ENCODE peak calls at places on chromosome 9, in ten cellular contexts. D is astrocyte of the hippocampus, K is amniotic epithelial cell, G is HuH-7, I is GM03348, R is sigmoid colon, F is Karpas-422, Z is astrocyte of the spinal cord, B is cerebellar cortex, X is NCI-H2081. P is an unnamed sample.

GRCh38 chr9:33436445-33436844 is 10.9 kb downstream of the AQP3 start:
- DNase-seq in D (no peak), K (no peak), G (no peak), I (no peak), R (no peak), F (no peak), Z (no peak), B (no peak), X (no peak), P (no peak)

GRCh38 chr9:133113163-133113927 is 7.7 kb downstream of the RALGDS start:
- DNase-seq in D (peak), K (peak), G (no peak), I (peak), R (peak), F (no peak), Z (peak), B (no peak), X (no peak), P (no peak)

GRCh38 chr9:123354806-123355508 is 1.0 kb upstream of the CRB2 start:
- DNase-seq in D (no peak), K (no peak), G (no peak), I (no peak), R (no peak), F (no peak), Z (no peak), B (no peak), X (no peak), P (no peak)

GRCh38 chr9:126722252-126722921 is 82.5 kb upstream of the ZBTB43 start:
- DNase-seq in D (peak), K (peak), G (peak), I (peak), R (peak), F (peak), Z (peak), B (peak), X (peak), P (peak)

GRCh38 chr9:68637020-68637419 is 68.0 kb upstream of the PIP5K1B start:
- DNase-seq in D (no peak), K (no peak), G (no peak), I (no peak), R (no peak), F (no peak), Z (no peak), B (no peak), X (peak), P (no peak)

GRCh38 chr9:29044959-29045358 is 1471.7 kb upstream of the C9orf72 start:
- DNase-seq in D (peak), K (peak), G (no peak), I (no peak), R (no peak), F (no peak), Z (no peak), B (no peak), X (no peak), P (peak)

GRCh38 chr9:121474225-121474947 is 25.3 kb downstream of the GGTA1 start:
- DNase-seq in D (no peak), K (no peak), G (no peak), I (no peak), R (peak), F (no peak), Z (no peak), B (no peak), X (no peak), P (no peak)

GRCh38 chr9:126417007-126417406 is 90.4 kb downstream of the MVB12B start:
- DNase-seq in D (no peak), K (no peak), G (no peak), I (no peak), R (no peak), F (no peak), Z (no peak), B (no peak), X (peak), P (no peak)

GRCh38 chr9:89137548-89138462 is 40.8 kb downstream of the SHC3 start:
- DNase-seq in D (peak), K (peak), G (no peak), I (peak), R (peak), F (no peak), Z (peak), B (no peak), X (no peak), P (peak)

GRCh38 chr9:131627846-131628820 is 82.8 kb downstream of the PRRT1B start:
- DNase-seq in D (peak), K (peak), G (no peak), I (no peak), R (no peak), F (no peak), Z (peak), B (no peak), X (no peak), P (peak)

GRCh38 chr9:112487008-112487798 is 576 bp downstream of the KIAA1958 start:
- DNase-seq in D (peak), K (no peak), G (peak), I (peak), R (peak), F (peak), Z (peak), B (peak), X (peak), P (peak)

GRCh38 chr9:121299467-121300282 is 31.7 kb downstream of the GSN start:
- DNase-seq in D (peak), K (no peak), G (peak), I (peak), R (peak), F (no peak), Z (no peak), B (no peak), X (no peak), P (no peak)

GRCh38 chr9:99019523-99020331 is 76.0 kb downstream of the COL15A1 start:
- DNase-seq in D (peak), K (peak), G (no peak), I (peak), R (no peak), F (no peak), Z (peak), B (no peak), X (no peak), P (peak)

GRCh38 chr9:28770226-28770625 is 1196.9 kb upstream of the C9orf72 start:
- DNase-seq in D (no peak), K (no peak), G (no peak), I (no peak), R (no peak), F (no peak), Z (no peak), B (no peak), X (no peak), P (no peak)

GRCh38 chr9:86637515-86637914 is 283.3 kb upstream of the TUT7 start:
- DNase-seq in D (peak), K (peak), G (peak), I (peak), R (no peak), F (peak), Z (peak), B (peak), X (no peak), P (peak)

GRCh38 chr9:37997636-37998374 is 71.2 kb downstream of the SHB start:
- DNase-seq in D (peak), K (peak), G (no peak), I (no peak), R (peak), F (no peak), Z (peak), B (no peak), X (no peak), P (no peak)

GRCh38 chr9:127424669-127424986 is 446 bp downstream of the ZNF79 start:
- DNase-seq in D (no peak), K (no peak), G (peak), I (no peak), R (no peak), F (no peak), Z (no peak), B (peak), X (no peak), P (no peak)

GRCh38 chr9:71783120-71783523 is 14.8 kb upstream of the CEMIP2 start:
- DNase-seq in D (no peak), K (no peak), G (no peak), I (no peak), R (no peak), F (no peak), Z (no peak), B (peak), X (peak), P (no peak)

GRCh38 chr9:90999425-91000397 is 198.1 kb downstream of the SYK start:
- DNase-seq in D (no peak), K (no peak), G (no peak), I (no peak), R (no peak), F (no peak), Z (no peak), B (peak), X (peak), P (peak)

GRCh38 chr9:84966876-84967830 is 297.6 kb downstream of the NTRK2 start:
- DNase-seq in D (no peak), K (no peak), G (no peak), I (no peak), R (no peak), F (peak), Z (no peak), B (no peak), X (no peak), P (no peak)

GRCh38 chr9:98530275-98530674 is 178.5 kb downstream of the GABBR2 start:
- DNase-seq in D (no peak), K (no peak), G (no peak), I (no peak), R (no peak), F (peak), Z (no peak), B (no peak), X (no peak), P (no peak)

GRCh38 chr9:97873877-97874276 is 20.9 kb downstream of the FOXE1 start:
- DNase-seq in D (peak), K (peak), G (no peak), I (no peak), R (no peak), F (no peak), Z (no peak), B (no peak), X (no peak), P (peak)

GRCh38 chr9:114273461-114273881 is 49.4 kb upstream of the ORM1 start:
- DNase-seq in D (no peak), K (no peak), G (no peak), I (no peak), R (peak), F (no peak), Z (no peak), B (no peak), X (no peak), P (no peak)

GRCh38 chr9:121353246-121353975 is 16.6 kb downstream of the STOM start:
- DNase-seq in D (no peak), K (no peak), G (no peak), I (no peak), R (no peak), F (no peak), Z (no peak), B (no peak), X (no peak), P (no peak)

GRCh38 chr9:97850746-97851449 is 2.1 kb upstream of the FOXE1 start:
- DNase-seq in D (no peak), K (no peak), G (no peak), I (no peak), R (no peak), F (no peak), Z (no peak), B (no peak), X (no peak), P (no peak)

GRCh38 chr9:36218411-36218901 is 27.7 kb downstream of the CLTA start:
- DNase-seq in D (no peak), K (no peak), G (no peak), I (no peak), R (no peak), F (no peak), Z (no peak), B (peak), X (no peak), P (no peak)

GRCh38 chr9:35495984-35496383 is 6.1 kb downstream of the RUSC2 start:
- DNase-seq in D (no peak), K (no peak), G (no peak), I (no peak), R (no peak), F (no peak), Z (no peak), B (no peak), X (no peak), P (no peak)

GRCh38 chr9:93129286-93129685 is 4.8 kb downstream of the NINJ1 start:
- DNase-seq in D (no peak), K (no peak), G (no peak), I (no peak), R (peak), F (no peak), Z (no peak), B (no peak), X (no peak), P (no peak)

GRCh38 chr9:99832558-99832864 is 10.8 kb downstream of the NR4A3 start:
- DNase-seq in D (no peak), K (no peak), G (no peak), I (no peak), R (no peak), F (no peak), Z (no peak), B (no peak), X (no peak), P (no peak)

GRCh38 chr9:89022902-89023301 is 31.6 kb downstream of the S1PR3 start:
- DNase-seq in D (peak), K (peak), G (no peak), I (peak), R (no peak), F (no peak), Z (peak), B (no peak), X (no peak), P (peak)

GRCh38 chr9:114056527-114056926 is 21.6 kb downstream of the AMBP start:
- DNase-seq in D (no peak), K (no peak), G (no peak), I (no peak), R (no peak), F (no peak), Z (no peak), B (no peak), X (no peak), P (no peak)

GRCh38 chr9:120868339-120868675 is 8.7 kb downstream of the PHF19 start:
- DNase-seq in D (no peak), K (peak), G (no peak), I (no peak), R (no peak), F (no peak), Z (no peak), B (no peak), X (no peak), P (no peak)

GRCh38 chr9:127723450-127723849 is 7.6 kb downstream of the TTC16 start:
- DNase-seq in D (peak), K (no peak), G (no peak), I (peak), R (no peak), F (no peak), Z (peak), B (no peak), X (peak), P (peak)

GRCh38 chr9:130960522-130961378 is 21.7 kb upstream of the FIBCD1 start:
- DNase-seq in D (no peak), K (no peak), G (no peak), I (no peak), R (no peak), F (no peak), Z (no peak), B (no peak), X (no peak), P (no peak)